ENCODE peak calls at places on chromosomes 3 and 15, in ten cellular contexts. Q is astrocyte, A is BE2C, K is GM23248, J is body of pancreas, I is aorta, W is right lobe of liver, O is tibial artery, F is OCI-LY7, T is H7. C is an unnamed sample.
A peak's percentile ranks its signal among the peaks of the same experiment; 100 is the strongest.

GRCh38 chr15:83323296-83323711 is 38.8 kb upstream of the BNC1 start:
- DNase-seq in Q (peak; percentile 96), A (no peak), K (peak; percentile 99), J (peak; percentile 50), I (no peak), W (no peak), O (no peak), F (no peak), T (no peak), C (peak; percentile 76)

GRCh38 chr15:34810455-34811146 is 15.3 kb upstream of the ACTC1 start:
- DNase-seq in Q (peak; percentile 98), A (peak; percentile 37), K (peak; percentile 98), J (no peak), I (peak; percentile 84), W (no peak), O (no peak), F (no peak), T (no peak), C (peak; percentile 64)

GRCh38 chr3:125395091-125395490 is 20.0 kb upstream of the ZNF148 start:
- DNase-seq in Q (no peak), A (no peak), K (no peak), J (no peak), I (no peak), W (no peak), O (no peak), F (no peak), T (no peak), C (peak; percentile 54)

GRCh38 chr3:126886217-126886616 is 96.7 kb upstream of the PLXNA1 start:
- DNase-seq in Q (peak; percentile 36), A (no peak), K (no peak), J (no peak), I (no peak), W (no peak), O (no peak), F (no peak), T (no peak), C (no peak)

GRCh38 chr15:51737538-51738305 is at the start of gene LYSMD2:
- DNase-seq in Q (no peak), A (peak; percentile 82), K (peak; percentile 72), J (peak; percentile 81), I (peak; percentile 94), W (peak; percentile 87), O (peak; percentile 79), F (peak; percentile 30), T (peak; percentile 82), C (peak; percentile 43)

GRCh38 chr3:100033814-100034490 is 80.3 kb downstream of the FILIP1L start:
- DNase-seq in Q (peak; percentile 92), A (no peak), K (peak; percentile 4), J (no peak), I (no peak), W (no peak), O (no peak), F (no peak), T (no peak), C (no peak)

GRCh38 chr3:132773071-132773619 is 50.9 kb upstream of the NPHP3 start:
- DNase-seq in Q (peak; percentile 31), A (no peak), K (peak; percentile 44), J (no peak), I (no peak), W (no peak), O (no peak), F (no peak), T (no peak), C (no peak)

GRCh38 chr3:41198526-41198925 is 779 bp upstream of the CTNNB1 start:
- DNase-seq in Q (peak; percentile 14), A (peak; percentile 14), K (peak; percentile 36), J (peak; percentile 54), I (peak; percentile 84), W (peak; percentile 74), O (peak; percentile 36), F (no peak), T (no peak), C (no peak)

GRCh38 chr15:33031324-33031736 is 163.2 kb downstream of the FMN1 start:
- DNase-seq in Q (peak; percentile 65), A (peak; percentile 54), K (peak; percentile 95), J (peak; percentile 33), I (no peak), W (no peak), O (no peak), F (no peak), T (no peak), C (peak; percentile 50)

GRCh38 chr3:185270262-185270955 is 16.6 kb upstream of the EHHADH start:
- DNase-seq in Q (no peak), A (peak; percentile 61), K (peak; percentile 54), J (peak; percentile 21), I (no peak), W (no peak), O (no peak), F (no peak), T (peak; percentile 71), C (peak; percentile 22)

GRCh38 chr15:34795267-34796081 is at the start of gene ACTC1:
- DNase-seq in Q (peak; percentile 41), A (no peak), K (peak; percentile 89), J (peak; percentile 40), I (peak; percentile 93), W (no peak), O (peak; percentile 32), F (no peak), T (peak; percentile 87), C (peak; percentile 53)

GRCh38 chr3:25894101-25894500 is 104.2 kb downstream of the OXSM start:
- DNase-seq in Q (no peak), A (no peak), K (no peak), J (no peak), I (no peak), W (no peak), O (no peak), F (no peak), T (no peak), C (no peak)

GRCh38 chr15:95799286-95800187 is 531.0 kb upstream of the NR2F2 start:
- DNase-seq in Q (peak; percentile 93), A (no peak), K (peak; percentile 87), J (no peak), I (no peak), W (no peak), O (no peak), F (no peak), T (no peak), C (peak; percentile 89)

GRCh38 chr3:181173227-181173626 is 183.7 kb upstream of the DNAJC19 start:
- DNase-seq in Q (no peak), A (no peak), K (no peak), J (no peak), I (no peak), W (no peak), O (no peak), F (no peak), T (no peak), C (no peak)

GRCh38 chr3:134034005-134034785 is 4.5 kb upstream of the SLCO2A1 start:
- DNase-seq in Q (peak; percentile 29), A (no peak), K (peak; percentile 80), J (no peak), I (no peak), W (no peak), O (no peak), F (no peak), T (no peak), C (no peak)

GRCh38 chr3:125055165-125055912 is 458 bp downstream of the HEG1 start:
- DNase-seq in Q (no peak), A (peak; percentile 61), K (peak; percentile 53), J (no peak), I (peak; percentile 85), W (no peak), O (no peak), F (peak; percentile 36), T (peak; percentile 86), C (no peak)

GRCh38 chr3:9703736-9704342 is at the start of gene CPNE9:
- DNase-seq in Q (no peak), A (peak; percentile 44), K (peak; percentile 32), J (no peak), I (no peak), W (no peak), O (no peak), F (no peak), T (peak; percentile 89), C (no peak)

GRCh38 chr15:37789881-37790280 is 144.6 kb upstream of the TMCO5A start:
- DNase-seq in Q (peak; percentile 86), A (no peak), K (peak; percentile 75), J (no peak), I (no peak), W (no peak), O (no peak), F (no peak), T (no peak), C (peak; percentile 72)

GRCh38 chr15:78364233-78364632 is 24.1 kb downstream of the CRABP1 start:
- DNase-seq in Q (no peak), A (peak; percentile 34), K (peak; percentile 67), J (no peak), I (no peak), W (no peak), O (no peak), F (no peak), T (no peak), C (no peak)

GRCh38 chr3:61780455-61781239 is 219.3 kb downstream of the PTPRG start:
- DNase-seq in Q (no peak), A (no peak), K (peak; percentile 36), J (no peak), I (no peak), W (no peak), O (no peak), F (no peak), T (no peak), C (no peak)
- H3K36me3 ChIP-seq in Q (no peaks in the 10 kb centered on the region), A (no peaks in the 10 kb centered on the region), K (no peaks in the 10 kb centered on the region), J (no peaks in the 10 kb centered on the region), I (no peaks in the 10 kb centered on the region), W (no peaks in the 10 kb centered on the region), O (no peaks in the 10 kb centered on the region), F (no peaks in the 10 kb centered on the region), T (no peaks in the 10 kb centered on the region), C (no peaks in the 10 kb centered on the region)

GRCh38 chr15:70059476-70060213 is 38.1 kb downstream of the TLE3 start:
- DNase-seq in Q (no peak), A (peak; percentile 6), K (no peak), J (no peak), I (no peak), W (no peak), O (peak; percentile 12), F (no peak), T (no peak), C (no peak)
- H3K36me3 ChIP-seq in Q (peaks cover 23% of the 10 kb centered on the region), A (peaks cover 61% of the 10 kb centered on the region), K (peaks cover 26% of the 10 kb centered on the region), J (peaks cover 23% of the 10 kb centered on the region), I (no peaks in the 10 kb centered on the region), W (peaks cover 50% of the 10 kb centered on the region), O (peaks cover 81% of the 10 kb centered on the region), F (peaks cover 91% of the 10 kb centered on the region), T (peaks cover 41% of the 10 kb centered on the region), C (peaks cover 39% of the 10 kb centered on the region)

DNA sequence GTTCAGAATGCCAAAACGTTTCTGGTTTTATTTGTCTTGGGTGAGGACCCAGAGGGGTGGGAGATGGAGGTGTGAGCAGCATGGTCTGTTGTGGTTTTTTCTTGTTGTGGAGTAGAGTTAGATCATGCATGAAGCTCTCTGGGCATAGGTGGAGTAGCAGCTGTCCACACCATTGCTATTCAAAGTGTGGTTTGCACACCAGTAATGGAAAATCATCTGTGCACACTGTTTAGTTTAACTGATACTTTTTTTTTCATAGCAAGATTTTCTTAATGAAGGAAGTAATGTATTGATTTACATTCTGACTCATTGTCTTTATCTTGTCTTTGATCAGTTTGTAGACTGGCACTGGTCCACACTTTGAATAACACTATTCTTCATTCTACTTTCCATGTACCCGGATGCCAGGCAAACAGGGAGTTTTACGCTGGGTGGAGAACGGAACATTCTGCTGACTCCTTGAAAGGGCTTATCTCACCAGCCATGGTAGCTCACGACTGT is 50.7 kb upstream of the CRTC3 start:
- DNase-seq in Q (peak; percentile 62), A (no peak), K (no peak), J (peak; percentile 55), I (no peak), W (no peak), O (no peak), F (peak; percentile 72), T (no peak), C (peak; percentile 91)
- H3K36me3 ChIP-seq in Q (peaks cover 63% of the 10 kb centered on the region), A (peaks cover 2% of the 10 kb centered on the region), K (peaks cover 73% of the 10 kb centered on the region), J (peaks cover 37% of the 10 kb centered on the region), I (no peaks in the 10 kb centered on the region), W (no peaks in the 10 kb centered on the region), O (peaks cover 91% of the 10 kb centered on the region), F (peaks cover 76% of the 10 kb centered on the region), T (peaks cover 18% of the 10 kb centered on the region), C (peaks cover 44% of the 10 kb centered on the region)

GRCh38 chr3:48982686-48983085 is 7.4 kb upstream of the P4HTM start:
- DNase-seq in Q (no peak), A (no peak), K (no peak), J (no peak), I (peak; percentile 21), W (no peak), O (no peak), F (no peak), T (no peak), C (no peak)
- H3K36me3 ChIP-seq in Q (peaks cover 40% of the 10 kb centered on the region), A (peaks cover 21% of the 10 kb centered on the region), K (peaks cover 17% of the 10 kb centered on the region), J (peaks cover 32% of the 10 kb centered on the region), I (peaks cover 6% of the 10 kb centered on the region), W (peaks cover 50% of the 10 kb centered on the region), O (peaks cover 87% of the 10 kb centered on the region), F (peaks cover 79% of the 10 kb centered on the region), T (peaks cover 44% of the 10 kb centered on the region), C (peaks cover 44% of the 10 kb centered on the region)

C was measured in PC-3.